ENCODE peak calls at places on chromosome 13, in nine cellular contexts. C, T, D, K, G, F, E, N and O are unnamed samples.

GRCh38 chr13:27476943-27477681 is 26.7 kb upstream of the MTIF3 start:
- DNase-seq in C (no peak), T (peak; percentile 6), D (peak; percentile 44), K (no peak), G (no peak), F (peak; percentile 34), E (peak; percentile 5), N (no peak), O (no peak)

GRCh38 chr13:96967248-96967745 is 27.0 kb downstream of the OXGR1 start:
- DNase-seq in C (no peak), T (no peak), D (no peak), K (no peak), G (no peak), F (peak; percentile 9), E (no peak), N (peak; percentile 11), O (no peak)

GRCh38 chr13:27657724-27658123 is 36.0 kb downstream of the POLR1D start:
- DNase-seq in C (no peak), T (no peak), D (no peak), K (no peak), G (no peak), F (no peak), E (no peak), N (no peak), O (no peak)

GRCh38 chr13:60617863-60618733 is 221.1 kb downstream of the TDRD3 start:
- DNase-seq in C (no peak), T (no peak), D (peak; percentile 13), K (no peak), G (no peak), F (no peak), E (peak; percentile 41), N (peak; percentile 51), O (peak; percentile 16)

GRCh38 chr13:35718084-35718483 is 241.6 kb upstream of the MAB21L1 start:
- DNase-seq in C (no peak), T (no peak), D (no peak), K (no peak), G (no peak), F (no peak), E (no peak), N (no peak), O (no peak)

GRCh38 chr13:97978661-97979450 is 25.4 kb downstream of the IPO5 start:
- DNase-seq in C (no peak), T (no peak), D (peak; percentile 37), K (no peak), G (no peak), F (no peak), E (peak; percentile 41), N (peak; percentile 85), O (no peak)

GRCh38 chr13:58032676-58033440 is 401.3 kb downstream of the PCDH17 start:
- DNase-seq in C (no peak), T (no peak), D (no peak), K (no peak), G (no peak), F (no peak), E (no peak), N (no peak), O (no peak)

GRCh38 chr13:29182216-29182615 is 362.1 kb downstream of the MTUS2 start:
- DNase-seq in C (no peak), T (no peak), D (no peak), K (no peak), G (no peak), F (no peak), E (no peak), N (no peak), O (no peak)

GRCh38 chr13:50127017-50127725 is 111.9 kb downstream of the KCNRG start:
- DNase-seq in C (peak; percentile 52), T (no peak), D (peak; percentile 88), K (peak; percentile 49), G (peak; percentile 54), F (peak; percentile 57), E (peak; percentile 33), N (peak; percentile 75), O (peak; percentile 67)

GRCh38 chr13:66994097-66994496 is 236.0 kb downstream of the PCDH9 start:
- DNase-seq in C (peak; percentile 39), T (no peak), D (peak; percentile 76), K (no peak), G (peak; percentile 75), F (peak; percentile 87), E (peak; percentile 81), N (peak; percentile 92), O (peak; percentile 48)

GRCh38 chr13:43686557-43686956 is 100.2 kb downstream of the ENOX1 start:
- DNase-seq in C (no peak), T (peak; percentile 49), D (peak; percentile 99), K (peak; percentile 46), G (peak; percentile 80), F (peak; percentile 40), E (peak; percentile 80), N (no peak), O (no peak)

GRCh38 chr13:72314210-72314609 is 413.2 kb downstream of the MZT1 start:
- DNase-seq in C (no peak), T (no peak), D (no peak), K (no peak), G (no peak), F (no peak), E (no peak), N (no peak), O (no peak)

GRCh38 chr13:73782781-73783180 is 351.4 kb downstream of the KLF12 start:
- DNase-seq in C (no peak), T (peak; percentile 68), D (peak; percentile 44), K (no peak), G (no peak), F (no peak), E (peak; percentile 67), N (peak; percentile 7), O (no peak)

GRCh38 chr13:25409938-25410337 is 38.2 kb downstream of the ATP8A2 start:
- DNase-seq in C (no peak), T (no peak), D (no peak), K (no peak), G (no peak), F (no peak), E (no peak), N (no peak), O (no peak)

GRCh38 chr13:112859817-112860190 is 109.2 kb upstream of the MCF2L start:
- DNase-seq in C (no peak), T (peak; percentile 46), D (peak; percentile 29), K (no peak), G (no peak), F (no peak), E (peak; percentile 50), N (no peak), O (no peak)

DNA sequence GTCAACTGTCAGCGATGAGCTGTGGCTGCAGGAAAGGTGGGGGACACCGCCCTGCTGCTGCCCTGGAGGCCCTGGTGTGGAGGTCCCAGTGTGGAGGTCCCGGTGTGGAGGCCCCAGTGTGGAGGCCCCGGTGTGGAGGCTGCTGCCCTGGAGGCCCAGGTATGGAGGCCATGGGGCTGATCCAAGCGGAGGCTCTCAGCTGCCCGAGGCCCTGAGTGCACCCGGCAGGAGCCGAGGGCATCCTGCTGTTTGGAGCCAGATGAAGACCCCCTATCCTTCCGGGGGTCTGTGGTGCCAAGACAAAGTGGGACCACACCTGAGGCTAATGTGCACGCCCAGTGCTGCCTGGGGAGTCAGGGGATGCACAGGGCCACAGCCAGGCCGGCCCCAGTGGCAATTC is 210.4 kb upstream of the SOX1 start:
- DNase-seq in C (no peak), T (no peak), D (no peak), K (no peak), G (no peak), F (no peak), E (no peak), N (no peak), O (no peak)
- H3K9me3 ChIP-seq in C (no peaks in the 10 kb centered on the region), T (peaks cover 82% of the 10 kb centered on the region), D (peaks cover 3% of the 10 kb centered on the region), K (no peaks in the 10 kb centered on the region), G (no peaks in the 10 kb centered on the region), F (no peaks in the 10 kb centered on the region), E (no peaks in the 10 kb centered on the region), N (no peaks in the 10 kb centered on the region), O (no peaks in the 10 kb centered on the region)

GRCh38 chr13:113962386-113962785 is 11.5 kb downstream of the C13orf46 start:
- DNase-seq in C (no peak), T (no peak), D (no peak), K (no peak), G (no peak), F (no peak), E (no peak), N (no peak), O (no peak)

GRCh38 chr13:113962975-113963374 is 10.9 kb downstream of the C13orf46 start:
- DNase-seq in C (no peak), T (no peak), D (no peak), K (no peak), G (no peak), F (no peak), E (no peak), N (no peak), O (peak; percentile 42)

GRCh38 chr13:113958373-113958772 is 15.5 kb downstream of the C13orf46 start:
- DNase-seq in C (no peak), T (no peak), D (no peak), K (no peak), G (no peak), F (no peak), E (no peak), N (no peak), O (no peak)

GRCh38 chr13:113959198-113959597 is 14.7 kb downstream of the C13orf46 start:
- DNase-seq in C (no peak), T (no peak), D (no peak), K (no peak), G (no peak), F (no peak), E (no peak), N (no peak), O (no peak)

GRCh38 chr13:113960276-113960948 is 13.5 kb downstream of the C13orf46 start:
- DNase-seq in C (no peak), T (no peak), D (no peak), K (no peak), G (no peak), F (no peak), E (no peak), N (no peak), O (no peak)
- H3K9me3 ChIP-seq in C (no peaks in the 10 kb centered on the region), T (peaks cover 54% of the 10 kb centered on the region), D (peaks cover 9% of the 10 kb centered on the region), K (no peaks in the 10 kb centered on the region), G (no peaks in the 10 kb centered on the region), F (peaks cover 17% of the 10 kb centered on the region), E (no peaks in the 10 kb centered on the region), N (peaks cover 12% of the 10 kb centered on the region), O (peaks cover 4% of the 10 kb centered on the region)

DNA sequence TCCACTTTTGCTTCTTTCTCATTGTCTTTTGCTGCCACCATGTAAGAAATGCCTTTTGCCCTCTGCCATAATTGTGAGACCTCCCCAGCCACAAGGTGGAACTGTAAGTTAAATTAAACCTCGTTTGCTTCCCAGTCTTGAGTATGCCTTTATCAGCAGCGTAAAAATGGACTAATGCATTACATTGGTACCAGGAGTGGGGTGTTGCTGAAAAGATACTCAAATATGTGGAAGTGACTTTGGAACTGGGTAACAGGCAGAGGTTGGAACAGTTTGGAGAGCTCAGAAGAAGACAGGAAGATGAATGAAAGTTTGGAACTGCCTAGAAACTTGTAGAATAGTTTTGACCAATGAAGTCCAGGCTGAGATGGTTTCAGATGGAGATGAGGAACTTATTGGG is 115.2 kb downstream of the B3GLCT start:
- DNase-seq in C (no peak), T (no peak), D (no peak), K (no peak), G (no peak), F (no peak), E (no peak), N (no peak), O (no peak)
- H3K9me3 ChIP-seq in C (no peaks in the 10 kb centered on the region), T (peaks cover 18% of the 10 kb centered on the region), D (peaks cover 38% of the 10 kb centered on the region), K (no peaks in the 10 kb centered on the region), G (no peaks in the 10 kb centered on the region), F (peaks cover 15% of the 10 kb centered on the region), E (no peaks in the 10 kb centered on the region), N (peaks cover 12% of the 10 kb centered on the region), O (peaks cover 33% of the 10 kb centered on the region)

GRCh38 chr13:40863723-40864122 is 74.3 kb downstream of the SLC25A15 start:
- DNase-seq in C (no peak), T (no peak), D (no peak), K (no peak), G (no peak), F (no peak), E (no peak), N (no peak), O (no peak)
- H3K9me3 ChIP-seq in C (no peaks in the 10 kb centered on the region), T (no peaks in the 10 kb centered on the region), D (no peaks in the 10 kb centered on the region), K (no peaks in the 10 kb centered on the region), G (no peaks in the 10 kb centered on the region), F (no peaks in the 10 kb centered on the region), E (no peaks in the 10 kb centered on the region), N (no peaks in the 10 kb centered on the region), O (no peaks in the 10 kb centered on the region)